ENCODE peak calls at places on chromosomes 12 and 14, in four cellular contexts. Y is SW 1271, N is neural crest cell, J is heart left ventricle. O is an unnamed sample.

GRCh38 chr12:4379410-4379809 is at the start of gene FGF23:
- DNase-seq in Y (no peak), N (peak; percentile 33), J (no peak), O (no peak)

GRCh38 chr12:66823857-66824570 is 145.1 kb upstream of the GRIP1 start:
- DNase-seq in Y (no peak), N (no peak), J (no peak), O (no peak)

GRCh38 chr12:12572659-12573058 is 10.0 kb upstream of the DUSP16 start:
- DNase-seq in Y (no peak), N (no peak), J (no peak), O (no peak)

GRCh38 chr12:117000316-117000715 is 89.6 kb downstream of the FBXW8 start:
- DNase-seq in Y (no peak), N (no peak), J (no peak), O (no peak)

GRCh38 chr14:85595981-85596380 is 66.0 kb downstream of the FLRT2 start:
- DNase-seq in Y (no peak), N (no peak), J (no peak), O (no peak)

GRCh38 chr12:27852117-27852516 is 72.1 kb upstream of the MANSC4 start:
- DNase-seq in Y (no peak), N (no peak), J (no peak), O (no peak)

GRCh38 chr14:40003773-40004172 is 571.5 kb upstream of the FBXO33 start:
- DNase-seq in Y (no peak), N (no peak), J (no peak), O (no peak)

GRCh38 chr12:1859643-1860042 is 39.3 kb downstream of the LRTM2 start:
- DNase-seq in Y (no peak), N (no peak), J (no peak), O (no peak)

GRCh38 chr14:103013028-103013427 is 44.3 kb downstream of the CDC42BPB start:
- DNase-seq in Y (no peak), N (no peak), J (no peak), O (no peak)

GRCh38 chr12:65170245-65170881 is 980 bp downstream of the LEMD3 start:
- DNase-seq in Y (peak; percentile 46), N (peak; percentile 46), J (peak; percentile 49), O (peak; percentile 28)

GRCh38 chr14:73997944-73998451 is 21.1 kb downstream of the ENTPD5 start:
- DNase-seq in Y (no peak), N (no peak), J (no peak), O (no peak)

GRCh38 chr12:103097496-103097895 is 140.0 kb downstream of the ASCL1 start:
- DNase-seq in Y (no peak), N (no peak), J (no peak), O (no peak)

GRCh38 chr12:110796952-110797351 is 49.8 kb upstream of the CCDC63 start:
- DNase-seq in Y (no peak), N (no peak), J (no peak), O (peak; percentile 40)

GRCh38 chr14:44453433-44454171 is 53.5 kb downstream of the FSCB start:
- DNase-seq in Y (no peak), N (no peak), J (no peak), O (no peak)

GRCh38 chr14:26233126-26233525 is 364.7 kb downstream of the NOVA1 start:
- DNase-seq in Y (no peak), N (no peak), J (no peak), O (no peak)

GRCh38 chr14:102996941-102997340 is 60.4 kb downstream of the CDC42BPB start:
- DNase-seq in Y (no peak), N (no peak), J (no peak), O (no peak)

GRCh38 chr12:123946152-123946515 is 26.5 kb downstream of the CCDC92 start:
- DNase-seq in Y (no peak), N (no peak), J (no peak), O (no peak)

O was measured in HCT116.